ENCODE peak calls at places on chromosomes 4 and X, in nine cellular contexts. C, Y, N, T, G, O, S, Z and E are unnamed samples.

GRCh38 chr4:16914208-16914607 is 15.8 kb upstream of the LDB2 start:
- DNase-seq in O (peak), N (peak), S (peak), T (no peak), G (no peak), C (no peak), Y (no peak), Z (no peak), E (no peak)

GRCh38 chr4:158769175-158769831 is 477 bp downstream of the FNIP2 start:
- DNase-seq in O (peak), N (peak), G (peak), S (peak), T (peak), C (peak), Z (peak), Y (peak), E (peak)

GRCh38 chr4:73103799-73104503 is 34.4 kb upstream of the COX18 start:
- DNase-seq in T (no peak), O (no peak), N (peak), S (no peak), G (no peak), C (no peak), Y (no peak), Z (no peak), E (no peak)

GRCh38 chr4:121189811-121190210 is 25.7 kb upstream of the TNIP3 start:
- DNase-seq in T (peak), G (no peak), Y (no peak), N (no peak), C (no peak), O (peak), S (no peak), Z (no peak), E (no peak)

GRCh38 chr4:146224331-146224966 is 10.1 kb downstream of the REELD1 start:
- DNase-seq in S (no peak), N (no peak), G (no peak), T (no peak), Z (no peak), Y (no peak), C (no peak), O (no peak), E (no peak)

GRCh38 chrX:33307954-33308353 is 96.6 kb upstream of the DMD start:
- DNase-seq in G (no peak), C (no peak), T (no peak), Y (no peak), N (peak), Z (no peak), O (no peak), S (peak), E (no peak)

GRCh38 chr4:159398236-159398638 is 295.4 kb downstream of the RAPGEF2 start:
- DNase-seq in G (no peak), N (peak), S (peak), Y (no peak), Z (no peak), O (no peak), T (no peak), C (no peak), E (no peak)

GRCh38 chr4:189293459-189293858 is 647.2 kb upstream of the FRG1 start:
- DNase-seq in Z (no peak), C (no peak), O (no peak), T (no peak), G (no peak), N (no peak), S (no peak), Y (no peak), E (no peak)

GRCh38 chrX:69128573-69128972 is 36.7 kb downstream of the PJA1 start:
- DNase-seq in S (no peak), O (no peak), Y (peak), G (no peak), N (no peak), T (no peak), C (peak), Z (no peak), E (peak)

GRCh38 chr4:180655886-180656285 is 1587.3 kb upstream of the TENM3 start:
- DNase-seq in C (no peak), Y (no peak), G (no peak), T (no peak), N (no peak), O (no peak), S (no peak), Z (no peak), E (no peak)

GRCh38 chr4:144451771-144452170 is 194.2 kb upstream of the HHIP start:
- DNase-seq in S (no peak), Z (no peak), N (no peak), O (no peak), G (no peak), C (no peak), T (no peak), Y (no peak), E (no peak)
- TF ChIP-seq CTCF in S (no peak), Z (no peak), N (no peak), O (no peak), G (no peak), C (no peak), T (no peak), Y (no peak), E (no peak)

GRCh38 chrX:21440911-21441310 is 66.7 kb downstream of the CNKSR2 start:
- DNase-seq in G (no peak), T (no peak), O (no peak), Y (no peak), C (no peak), Z (no peak), S (no peak), N (no peak), E (no peak)

DNA sequence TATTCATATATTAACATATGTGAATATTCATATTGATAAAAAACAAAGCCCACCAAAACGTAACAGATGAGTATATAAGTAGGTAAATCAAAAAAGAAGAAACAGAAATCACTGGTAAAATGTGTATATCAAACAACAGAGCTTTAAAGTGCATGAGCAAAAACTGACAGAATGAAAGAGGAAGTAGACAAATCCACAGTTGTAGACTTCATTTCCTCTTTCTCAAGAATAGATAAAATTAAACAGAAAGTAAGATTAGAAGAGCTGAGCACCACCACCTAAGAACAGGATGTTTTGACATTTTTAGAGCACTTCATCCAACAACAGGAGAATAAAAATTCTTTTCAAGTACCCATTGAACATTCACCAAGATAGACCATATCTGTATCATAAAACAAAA is 64.6 kb downstream of the CNKSR2 start:
- DNase-seq in G (no peak), Z (no peak), S (no peak), N (no peak), O (peak), Y (no peak), C (no peak), T (peak), E (no peak)
- TF ChIP-seq CTCF in G (no peak), Z (no peak), S (no peak), N (no peak), O (no peak), Y (no peak), C (no peak), T (no peak), E (no peak)

GRCh38 chr4:92862509-92862908 is 558.7 kb downstream of the GRID2 start:
- DNase-seq in Z (no peak), N (no peak), O (no peak), G (no peak), S (no peak), Y (no peak), T (no peak), C (no peak), E (no peak)
- TF ChIP-seq CTCF in Z (no peak), N (no peak), O (no peak), G (no peak), S (no peak), Y (no peak), T (no peak), C (no peak), E (no peak)

DNA sequence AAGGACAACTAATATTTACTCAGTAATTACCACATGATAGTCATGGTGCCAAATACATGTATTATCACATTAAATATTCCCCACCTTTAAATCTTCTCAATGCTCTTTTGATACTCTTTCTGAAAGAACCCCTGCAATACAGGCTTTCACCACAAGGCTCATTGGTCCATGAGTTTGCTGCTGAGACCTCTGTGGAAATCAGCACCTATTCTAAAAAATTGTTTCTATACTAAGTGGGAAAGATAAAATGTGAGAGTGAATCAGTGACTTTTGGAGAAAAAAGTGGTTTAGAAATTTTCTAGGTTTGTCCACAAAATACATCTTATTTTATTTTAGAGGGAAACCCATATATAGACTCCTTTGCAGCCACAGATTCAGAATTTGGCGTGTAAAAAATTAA is 257.3 kb downstream of the ZIC3 start:
- DNase-seq in N (no peak), O (no peak), T (no peak), C (no peak), Y (no peak), G (no peak), Z (no peak), S (no peak), E (no peak)
- TF ChIP-seq CTCF in N (no peak), O (no peak), T (no peak), C (peak), Y (peak), G (no peak), Z (no peak), S (no peak), E (peak)

GRCh38 chrX:155857561-155857960 is 23.6 kb upstream of the VAMP7 start:
- DNase-seq in G (no peak), Y (no peak), S (no peak), O (peak), T (no peak), N (peak), C (no peak), Z (no peak), E (no peak)
- TF ChIP-seq CTCF in G (no peak), Y (no peak), S (peak), O (peak), T (no peak), N (peak), C (no peak), Z (no peak), E (peak)

GRCh38 chr4:76751612-76752343 is 146.2 kb downstream of the SOWAHB start:
- DNase-seq in Z (no peak), Y (no peak), T (no peak), G (no peak), O (no peak), C (no peak), S (no peak), N (no peak), E (no peak)
- TF ChIP-seq CTCF in Z (no peak), Y (no peak), T (no peak), G (no peak), O (no peak), C (no peak), S (no peak), N (no peak), E (no peak)

DNA sequence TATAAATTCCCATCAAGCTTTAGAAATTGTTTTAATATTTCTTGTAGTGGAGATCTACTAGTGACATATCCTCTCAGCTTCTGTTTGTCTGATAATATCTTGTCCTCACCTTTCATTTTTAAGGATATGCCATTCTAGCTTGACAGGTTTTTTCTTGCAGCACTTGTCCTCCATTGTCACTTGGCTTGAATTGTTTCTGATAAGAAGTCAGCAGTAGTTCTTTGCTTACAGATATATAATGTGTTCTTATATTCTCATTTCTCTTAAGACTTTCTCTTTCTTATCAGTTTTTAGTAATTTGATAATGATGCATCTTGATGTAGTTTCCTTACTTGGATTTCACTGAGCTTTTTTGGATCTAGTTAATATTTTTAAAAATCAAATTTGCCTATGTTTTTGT is 120.6 kb upstream of the NUDT6 start:
- DNase-seq in C (no peak), Y (no peak), S (no peak), N (no peak), Z (no peak), T (no peak), O (no peak), G (no peak), E (no peak)
- TF ChIP-seq CTCF in C (no peak), Y (no peak), S (no peak), N (no peak), Z (no peak), T (no peak), O (no peak), G (no peak), E (no peak)

GRCh38 chr4:25531272-25531671 is 124.4 kb upstream of the SLC34A2 start:
- DNase-seq in Z (no peak), N (no peak), O (no peak), T (no peak), Y (no peak), C (no peak), S (no peak), G (no peak), E (no peak)
- TF ChIP-seq CTCF in Z (no peak), N (peak), O (peak), T (no peak), Y (no peak), C (no peak), S (peak), G (no peak), E (peak)